ENCODE peak calls at places on chromosomes 6 and 20, in eight cellular contexts. G is foreskin fibroblast, Z is mesendoderm, O is lower leg skin, K is iPS DF 6.9, M is cardiac fibroblast, D is left lung, N is pancreas. T is an unnamed sample.

GRCh38 chr6:135851442-135852271 is at the start of gene PDE7B:
- DNase-seq in G (peak; percentile 98), Z (peak; percentile 79), O (peak; percentile 95), K (no peak), M (peak; percentile 98), D (peak; percentile 92), N (peak; percentile 77), T (peak; percentile 99)

GRCh38 chr6:27332692-27333641 is 20.9 kb upstream of the POM121L2 start:
- DNase-seq in G (peak; percentile 72), Z (peak; percentile 87), O (no peak), K (peak; percentile 35), M (peak; percentile 87), D (no peak), N (no peak), T (peak; percentile 46)

GRCh38 chr6:25660512-25660911 is 8.5 kb downstream of the SCGN start:
- DNase-seq in G (peak; percentile 76), Z (peak; percentile 4), O (no peak), K (no peak), M (peak; percentile 77), D (no peak), N (no peak), T (peak; percentile 39)

GRCh38 chr6:69866351-69867074 is at the start of gene COL19A1:
- DNase-seq in G (peak; percentile 25), Z (peak; percentile 55), O (no peak), K (no peak), M (peak; percentile 19), D (peak; percentile 75), N (peak; percentile 33), T (no peak)

GRCh38 chr20:18986895-18987580 is 173.5 kb downstream of the SCP2D1 start:
- DNase-seq in G (no peak), Z (no peak), O (peak; percentile 72), K (no peak), M (no peak), D (no peak), N (no peak), T (no peak)

GRCh38 chr20:25336561-25337422 is 53.8 kb downstream of the ABHD12 start:
- DNase-seq in G (peak; percentile 49), Z (peak; percentile 84), O (no peak), K (peak; percentile 33), M (peak; percentile 21), D (no peak), N (peak; percentile 42), T (no peak)

GRCh38 chr6:148954934-148955915 is 208.4 kb downstream of the UST start:
- DNase-seq in G (peak; percentile 60), Z (peak; percentile 23), O (no peak), K (no peak), M (no peak), D (no peak), N (no peak), T (no peak)

GRCh38 chr6:43338243-43338642 is 29.6 kb upstream of the CRIP3 start:
- DNase-seq in G (no peak), Z (no peak), O (no peak), K (no peak), M (no peak), D (no peak), N (no peak), T (no peak)

GRCh38 chr6:369559-370431 is 21.8 kb upstream of the IRF4 start:
- DNase-seq in G (no peak), Z (no peak), O (no peak), K (no peak), M (no peak), D (no peak), N (no peak), T (no peak)

GRCh38 chr20:57361517-57361916 is 10.5 kb downstream of the RAE1 start:
- DNase-seq in G (peak; percentile 91), Z (peak; percentile 16), O (no peak), K (no peak), M (peak; percentile 87), D (no peak), N (no peak), T (peak; percentile 84)

GRCh38 chr6:33988121-33989015 is 157.5 kb downstream of the GRM4 start:
- DNase-seq in G (no peak), Z (no peak), O (peak; percentile 76), K (no peak), M (no peak), D (no peak), N (no peak), T (no peak)

GRCh38 chr6:124881898-124882579 is 80.2 kb upstream of the RNF217 start:
- DNase-seq in G (peak; percentile 80), Z (peak; percentile 54), O (no peak), K (no peak), M (peak; percentile 76), D (no peak), N (no peak), T (peak; percentile 79)

GRCh38 chr20:20736303-20736702 is 23.9 kb upstream of the RALGAPA2 start:
- DNase-seq in G (no peak), Z (no peak), O (no peak), K (no peak), M (no peak), D (no peak), N (no peak), T (no peak)

GRCh38 chr6:83132121-83132520 is 60.9 kb downstream of the PGM3 start:
- DNase-seq in G (no peak), Z (no peak), O (no peak), K (no peak), M (no peak), D (no peak), N (no peak), T (no peak)

GRCh38 chr6:52937908-52938307 is 28.4 kb upstream of the GSTA3 start:
- DNase-seq in G (peak; percentile 54), Z (no peak), O (peak; percentile 78), K (no peak), M (peak; percentile 22), D (no peak), N (no peak), T (peak; percentile 66)

GRCh38 chr6:116066789-116067188 is 6.1 kb upstream of the FRK start:
- DNase-seq in G (no peak), Z (no peak), O (no peak), K (no peak), M (no peak), D (no peak), N (no peak), T (no peak)

GRCh38 chr6:116060572-116061283 is at the start of gene FRK:
- DNase-seq in G (peak; percentile 45), Z (no peak), O (no peak), K (no peak), M (peak; percentile 59), D (no peak), N (peak; percentile 83), T (peak; percentile 49)

GRCh38 chr6:116064626-116065025 is 3.9 kb upstream of the FRK start:
- DNase-seq in G (no peak), Z (no peak), O (no peak), K (no peak), M (no peak), D (no peak), N (no peak), T (no peak)

GRCh38 chr6:116059713-116060571 is 749 bp downstream of the FRK start:
- DNase-seq in G (no peak), Z (no peak), O (no peak), K (no peak), M (peak; percentile 19), D (peak; percentile 10), N (peak; percentile 46), T (peak; percentile 13)

GRCh38 chr6:116062496-116062895 is 1.8 kb upstream of the FRK start:
- DNase-seq in G (no peak), Z (no peak), O (no peak), K (no peak), M (no peak), D (no peak), N (no peak), T (no peak)
- H3K4me3 ChIP-seq in G (no peak overlapping the region), Z (no peak overlapping the region), O (no peak overlapping the region), K (no peak overlapping the region), M (no peak overlapping the region), D (no peak overlapping the region), N (no peak overlapping the region), T (no peak overlapping the region)

GRCh38 chr6:108168980-108169800 is 3.4 kb downstream of the NR2E1 start:
- DNase-seq in G (no peak), Z (no peak), O (no peak), K (no peak), M (no peak), D (peak; percentile 80), N (no peak), T (no peak)
- H3K4me3 ChIP-seq in G (no peak overlapping the region), Z (no peak overlapping the region), O (no peak overlapping the region), K (no peak overlapping the region), M (no peak overlapping the region), D (no peak overlapping the region), N (peak overlapping the region; percentile 26), T (no peak overlapping the region)

GRCh38 chr20:45409531-45410272 is 1.6 kb downstream of the DBNDD2 start:
- DNase-seq in G (no peak), Z (no peak), O (no peak), K (no peak), M (no peak), D (no peak), N (no peak), T (no peak)

GRCh38 chr20:45407067-45407745 is 883 bp upstream of the DBNDD2 start:
- DNase-seq in G (peak; percentile 39), Z (peak; percentile 63), O (peak; percentile 89), K (peak; percentile 7), M (peak; percentile 41), D (peak; percentile 85), N (no peak), T (peak; percentile 28)

GRCh38 chr20:45406260-45407066 is 1.6 kb upstream of the DBNDD2 start:
- DNase-seq in G (peak; percentile 64), Z (peak; percentile 49), O (peak; percentile 94), K (peak; percentile 1), M (peak; percentile 47), D (peak; percentile 93), N (peak; percentile 73), T (peak; percentile 42)

GRCh38 chr20:45408646-45409213 is 641 bp downstream of the DBNDD2 start:
- DNase-seq in G (no peak), Z (no peak), O (no peak), K (no peak), M (no peak), D (no peak), N (no peak), T (no peak)

GRCh38 chr20:45407783-45408645 is at the start of gene DBNDD2:
- DNase-seq in G (no peak), Z (no peak), O (no peak), K (no peak), M (no peak), D (no peak), N (no peak), T (no peak)
- H3K4me3 ChIP-seq in G (peak within 1 kb of the TSS; percentile 66), Z (peak within 1 kb of the TSS; percentile 13), O (peak within 1 kb of the TSS; percentile 57), K (peak within 1 kb of the TSS; percentile 77), M (peak within 1 kb of the TSS; percentile 63), D (peak within 1 kb of the TSS; percentile 76), N (peak within 1 kb of the TSS; percentile 95), T (peak within 1 kb of the TSS; percentile 72)

DNA sequence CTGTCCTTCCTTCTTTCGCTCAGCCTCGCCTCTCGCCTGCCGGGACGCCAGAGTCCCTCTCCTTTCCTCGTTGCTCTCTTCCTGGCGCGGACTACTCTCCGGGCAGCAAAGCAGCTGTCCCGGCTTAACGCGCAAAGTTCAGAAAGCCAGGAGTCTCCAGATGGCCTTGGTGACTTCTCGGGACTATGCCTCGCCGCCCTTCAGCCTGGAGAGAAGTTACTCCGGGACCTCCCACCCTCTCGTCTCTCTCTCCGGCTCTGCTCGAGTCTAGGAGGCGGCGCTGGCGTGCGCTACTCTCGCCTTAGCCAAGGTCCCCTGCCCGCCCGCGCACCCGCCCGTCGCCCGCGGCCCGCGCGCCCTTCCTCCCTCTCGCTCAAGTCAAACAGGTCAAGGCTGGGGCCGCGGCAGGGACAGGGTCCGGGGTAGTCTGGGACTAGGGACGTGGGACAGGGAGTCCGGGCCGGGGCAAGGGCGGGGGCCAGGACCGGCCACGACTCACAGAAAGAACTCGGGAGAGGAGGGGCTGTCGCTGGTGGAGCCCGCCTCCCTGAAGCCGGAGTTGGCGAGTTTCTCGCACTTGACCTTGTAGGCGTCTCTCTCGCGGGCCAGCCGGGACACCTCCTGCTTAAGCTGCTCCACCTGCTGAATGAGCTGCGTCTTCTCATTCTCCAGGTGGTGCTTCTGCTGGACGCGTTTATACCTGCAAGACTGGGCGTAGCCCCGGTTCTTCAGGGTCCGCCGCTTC is 1.5 kb downstream of the MAFB start:
- DNase-seq in G (peak; percentile 46), Z (peak; percentile 76), O (peak; percentile 94), K (no peak), M (peak; percentile 18), D (peak; percentile 93), N (peak; percentile 74), T (peak; percentile 34)
- H3K4me3 ChIP-seq in G (peak overlapping the region; percentile 51), Z (no peak overlapping the region), O (peak overlapping the region; percentile 67), K (peak overlapping the region; percentile 41), M (peak overlapping the region; percentile 4), D (peak overlapping the region; percentile 55), N (peak overlapping the region; percentile 75), T (peak overlapping the region; percentile 62)

T was measured in AG10803.